ENCODE peak calls at places on chromosome 6, in seven cellular contexts. D is fibroblast of mammary gland; A is osteocyte; U is posterior cingulate gyrus; I is activated T-cell treated with anti-CD3 and anti-CD28 coated beads, Interleukin-2, amount 50 U/mL, for 72 hours; E is HTR-8/SVneo; J is activated B cell treated with CpG ODN at 0.5 μM for 24 hours. S is an unnamed sample.

GRCh38 chr6:43391448-43392031 is 22.1 kb upstream of the ZNF318 start:
- DNase-seq in J (no peak), I (peak), D (no peak), U (no peak), E (no peak), A (no peak), S (no peak)

GRCh38 chr6:166201878-166202277 is 34.2 kb upstream of the TBXT start:
- DNase-seq in E (no peak), J (no peak), U (no peak), A (no peak), I (no peak), D (no peak), S (no peak)

GRCh38 chr6:87333591-87334181 is 4.6 kb upstream of the GJB7 start:
- DNase-seq in I (no peak), J (no peak), U (no peak), A (no peak), E (no peak), D (peak), S (no peak)

GRCh38 chr6:73177221-73177944 is 47.9 kb downstream of the KHDC1L start:
- DNase-seq in J (no peak), D (no peak), U (no peak), E (no peak), A (no peak), I (no peak), S (no peak)

GRCh38 chr6:108546079-108547049 is 14.4 kb upstream of the FOXO3 start:
- DNase-seq in I (no peak), U (no peak), J (no peak), E (no peak), A (no peak), D (no peak), S (no peak)

GRCh38 chr6:33490198-33490597 is 35.8 kb downstream of the ZBTB9 start:
- DNase-seq in I (no peak), U (no peak), E (no peak), J (no peak), A (no peak), D (no peak), S (no peak)

GRCh38 chr6:124356276-124356810 is 552.7 kb downstream of the NKAIN2 start:
- DNase-seq in I (no peak), E (no peak), A (no peak), J (no peak), U (no peak), D (no peak), S (no peak)

GRCh38 chr6:142413111-142413510 is 111.3 kb downstream of the ADGRG6 start:
- DNase-seq in A (no peak), U (no peak), J (no peak), D (peak), E (peak), I (no peak), S (no peak)

GRCh38 chr6:36610041-36610440 is 15.9 kb downstream of the SRSF3 start:
- DNase-seq in A (no peak), I (no peak), U (no peak), E (no peak), D (no peak), J (no peak), S (no peak)

GRCh38 chr6:37576336-37576737 is 76.6 kb upstream of the CCDC167 start:
- DNase-seq in E (peak), I (no peak), J (no peak), U (no peak), D (peak), A (no peak), S (no peak)

GRCh38 chr6:74912234-74912633 is 293.6 kb downstream of the COL12A1 start:
- DNase-seq in D (no peak), I (no peak), A (no peak), E (no peak), U (no peak), J (no peak), S (no peak)

GRCh38 chr6:155120034-155120433 is 124.9 kb downstream of the TIAM2 start:
- DNase-seq in I (no peak), J (no peak), U (no peak), D (no peak), E (peak), A (no peak), S (peak)

GRCh38 chr6:41167173-41167963 is 4.5 kb upstream of the TREM2 start:
- DNase-seq in E (no peak), A (peak), J (no peak), U (no peak), I (no peak), D (peak), S (peak)

GRCh38 chr6:35231563-35231962 is 17.8 kb downstream of the SCUBE3 start:
- DNase-seq in U (no peak), E (no peak), J (no peak), A (no peak), D (no peak), I (no peak), S (no peak)

GRCh38 chr6:46044876-46045617 is 29.4 kb upstream of the CLIC5 start:
- DNase-seq in D (peak), A (no peak), U (no peak), E (peak), J (no peak), I (peak), S (no peak)

GRCh38 chr6:22921831-22922230 is 352.5 kb downstream of the HDGFL1 start:
- DNase-seq in U (no peak), A (no peak), I (no peak), E (no peak), J (no peak), D (no peak), S (no peak)

GRCh38 chr6:26286168-26286854 is 78.7 kb upstream of the BTN3A2 start:
- DNase-seq in A (no peak), J (peak), I (peak), D (peak), U (peak), E (no peak), S (peak)

GRCh38 chr6:15341311-15341710 is 95.4 kb downstream of the JARID2 start:
- DNase-seq in E (no peak), I (no peak), U (no peak), A (no peak), D (no peak), J (no peak), S (no peak)

GRCh38 chr6:43669050-43669921 is 18.3 kb downstream of the MRPS18A start:
- DNase-seq in A (no peak), I (no peak), D (peak), E (no peak), J (no peak), U (peak), S (no peak)

GRCh38 chr6:3882865-3883264 is 33.7 kb downstream of the FAM50B start:
- DNase-seq in E (no peak), U (no peak), J (no peak), A (no peak), D (peak), I (no peak), S (no peak)

GRCh38 chr6:56046576-56046975 is 171.2 kb upstream of the BMP5 start:
- DNase-seq in U (no peak), J (no peak), D (peak), A (peak), I (no peak), E (no peak), S (no peak)

GRCh38 chr6:35216832-35217811 is 3.4 kb downstream of the SCUBE3 start:
- DNase-seq in I (no peak), A (no peak), J (no peak), D (no peak), U (no peak), E (no peak), S (no peak)

GRCh38 chr6:31267504-31268371 is 4.2 kb downstream of the HLA-C start:
- DNase-seq in A (no peak), D (no peak), U (no peak), J (no peak), E (no peak), I (no peak), S (no peak)

GRCh38 chr6:136526196-136526930 is 23.9 kb downstream of the MAP7 start:
- DNase-seq in E (no peak), U (peak), I (peak), A (no peak), D (peak), J (no peak), S (peak)

GRCh38 chr6:123962508-123962907 is 158.8 kb downstream of the NKAIN2 start:
- DNase-seq in U (no peak), D (no peak), A (no peak), E (no peak), J (no peak), I (no peak), S (no peak)

GRCh38 chr6:42239736-42240375 is 22.2 kb upstream of the MRPS10 start:
- DNase-seq in E (no peak), A (no peak), I (no peak), J (no peak), D (peak), U (no peak), S (no peak)

GRCh38 chr6:87583822-87584221 is 6.0 kb downstream of the RARS2 start:
- DNase-seq in E (no peak), I (no peak), D (no peak), J (no peak), U (no peak), A (no peak), S (no peak)

GRCh38 chr6:63351995-63352586 is 32.3 kb upstream of the LGSN start:
- DNase-seq in A (no peak), D (peak), J (no peak), E (peak), U (no peak), I (no peak), S (no peak)

GRCh38 chr6:158907931-158908330 is 88.8 kb upstream of the EZR start:
- DNase-seq in A (no peak), D (no peak), E (no peak), U (no peak), J (no peak), I (no peak), S (no peak)

GRCh38 chr6:166707045-166707444 is 80.0 kb upstream of the RPS6KA2 start:
- DNase-seq in A (peak), J (no peak), U (no peak), I (peak), E (no peak), D (peak), S (no peak)

GRCh38 chr6:125639621-125640020 is 109.8 kb upstream of the HEY2 start:
- DNase-seq in D (no peak), I (no peak), A (no peak), U (no peak), E (no peak), J (no peak), S (no peak)

GRCh38 chr6:135909737-135910387 is 58.4 kb downstream of the PDE7B start:
- DNase-seq in I (peak), D (peak), A (no peak), U (no peak), J (no peak), E (peak), S (peak)

GRCh38 chr6:80618953-80619352 is 512.5 kb downstream of the BCKDHB start:
- DNase-seq in A (no peak), U (no peak), J (no peak), D (peak), I (no peak), E (no peak), S (no peak)

GRCh38 chr6:154758125-154758524 is 24.9 kb downstream of the SCAF8 start:
- DNase-seq in D (no peak), J (no peak), I (no peak), A (no peak), E (no peak), U (no peak), S (no peak)

GRCh38 chr6:142796571-142796970 is 148.4 kb downstream of the HIVEP2 start:
- DNase-seq in U (no peak), D (peak), A (no peak), I (no peak), J (no peak), E (no peak), S (no peak)

GRCh38 chr6:140485740-140486467 is 1111.5 kb upstream of the CITED2 start:
- DNase-seq in D (peak), J (no peak), E (no peak), A (no peak), I (no peak), U (no peak), S (no peak)

S was measured in D341Med.